ENCODE peak calls at places on chromosomes 5 and 9, in six cellular contexts. W is GM23248, B is OCI-LY7, S is IMR-90, C is neuronal stem cell, D is MM.1S. O is an unnamed sample.

GRCh38 chr9:116355153-116355827 is 201.7 kb downstream of the PAPPA start:
- DNase-seq in W (peak; percentile 49), B (no peak), S (peak; percentile 28), C (no peak), D (no peak), O (peak; percentile 11)

GRCh38 chr5:32315221-32316014 is 2.7 kb upstream of the MTMR12 start:
- DNase-seq in W (no peak), B (no peak), S (no peak), C (no peak), D (no peak), O (no peak)

GRCh38 chr5:52989781-52990530 is 804 bp downstream of the ITGA2 start:
- DNase-seq in W (peak; percentile 81), B (no peak), S (peak; percentile 60), C (peak; percentile 14), D (peak; percentile 39), O (no peak)

GRCh38 chr9:83012578-83013260 is 50.2 kb downstream of the RASEF start:
- DNase-seq in W (peak; percentile 47), B (no peak), S (no peak), C (no peak), D (no peak), O (no peak)

GRCh38 chr5:10653033-10653432 is 89.2 kb downstream of the ANKRD33B start:
- DNase-seq in W (no peak), B (no peak), S (peak; percentile 35), C (no peak), D (no peak), O (no peak)

GRCh38 chr9:28848671-28849070 is 1275.4 kb upstream of the C9orf72 start:
- DNase-seq in W (no peak), B (no peak), S (no peak), C (no peak), D (no peak), O (no peak)

GRCh38 chr9:23232831-23233230 is 593.2 kb downstream of the ELAVL2 start:
- DNase-seq in W (no peak), B (no peak), S (no peak), C (no peak), D (no peak), O (no peak)

GRCh38 chr9:101458955-101459631 is 23.5 kb upstream of the ALDOB start:
- DNase-seq in W (peak; percentile 80), B (peak; percentile 66), S (peak; percentile 83), C (peak; percentile 38), D (peak; percentile 85), O (peak; percentile 68)

GRCh38 chr5:150513375-150514309 is 5.7 kb downstream of the NDST1 start:
- DNase-seq in W (peak; percentile 32), B (no peak), S (no peak), C (no peak), D (no peak), O (no peak)

GRCh38 chr5:132773601-132774355 is 3.3 kb downstream of the SEPTIN8 start:
- DNase-seq in W (no peak), B (no peak), S (no peak), C (no peak), D (no peak), O (no peak)

GRCh38 chr5:82406200-82406773 is 128.1 kb upstream of the RPS23 start:
- DNase-seq in W (peak; percentile 77), B (no peak), S (peak; percentile 68), C (no peak), D (no peak), O (peak; percentile 100)

GRCh38 chr5:151682751-151683331 is 3.9 kb downstream of the SPARC start:
- DNase-seq in W (peak; percentile 81), B (no peak), S (peak; percentile 43), C (no peak), D (no peak), O (peak; percentile 65)

GRCh38 chr9:93549636-93550035 is 26.7 kb upstream of the PHF2 start:
- DNase-seq in W (no peak), B (no peak), S (no peak), C (no peak), D (no peak), O (no peak)

GRCh38 chr9:1200847-1201251 is 150.7 kb downstream of the DMRT2 start:
- DNase-seq in W (peak; percentile 52), B (no peak), S (no peak), C (no peak), D (no peak), O (no peak)

GRCh38 chr5:134141346-134142050 is 27.0 kb downstream of the TCF7 start:
- DNase-seq in W (peak; percentile 46), B (no peak), S (no peak), C (no peak), D (no peak), O (peak; percentile 19)

GRCh38 chr5:107954254-107954653 is 283.5 kb upstream of the EFNA5 start:
- DNase-seq in W (peak; percentile 12), B (no peak), S (no peak), C (no peak), D (no peak), O (no peak)

GRCh38 chr9:135641745-135642144 is 2.4 kb upstream of the GLT6D1 start:
- DNase-seq in W (no peak), B (no peak), S (peak; percentile 8), C (no peak), D (no peak), O (no peak)

GRCh38 chr9:123696476-123696875 is 233.4 kb downstream of the DENND1A start:
- DNase-seq in W (peak; percentile 33), B (no peak), S (peak; percentile 32), C (no peak), D (no peak), O (no peak)

GRCh38 chr9:99150456-99151171 is 45.7 kb downstream of the TGFBR1 start:
- DNase-seq in W (no peak), B (no peak), S (no peak), C (no peak), D (no peak), O (no peak)

GRCh38 chr5:115379622-115380344 is 83.3 kb upstream of the CCDC112 start:
- DNase-seq in W (no peak), B (no peak), S (no peak), C (no peak), D (peak; percentile 93), O (peak; percentile 83)

GRCh38 chr5:68354315-68354714 is 138.8 kb downstream of the PIK3R1 start:
- DNase-seq in W (no peak), B (no peak), S (no peak), C (no peak), D (no peak), O (no peak)

GRCh38 chr5:54063817-54064216 is 246.6 kb downstream of the ARL15 start:
- DNase-seq in W (peak; percentile 84), B (no peak), S (peak; percentile 89), C (no peak), D (no peak), O (no peak)

GRCh38 chr5:65034029-65034781 is 265.5 kb downstream of the CWC27 start:
- DNase-seq in W (peak; percentile 28), B (peak; percentile 72), S (no peak), C (no peak), D (no peak), O (no peak)

GRCh38 chr5:172910828-172911627 is 48.2 kb upstream of the RPL26L1 start:
- DNase-seq in W (peak; percentile 95), B (peak; percentile 35), S (peak; percentile 96), C (no peak), D (no peak), O (peak; percentile 36)

GRCh38 chr5:12323637-12324229 is 419.5 kb upstream of the CTNND2 start:
- DNase-seq in W (no peak), B (no peak), S (no peak), C (no peak), D (no peak), O (no peak)

GRCh38 chr9:126777733-126778132 is 27.1 kb upstream of the ZBTB43 start:
- DNase-seq in W (no peak), B (no peak), S (no peak), C (no peak), D (no peak), O (peak; percentile 21)

GRCh38 chr9:14958989-14959388 is 48.8 kb upstream of the FREM1 start:
- DNase-seq in W (no peak), B (no peak), S (no peak), C (no peak), D (no peak), O (no peak)
- H3K4me3 ChIP-seq in W (no peak overlapping the region), B (no peak overlapping the region), S (no peak overlapping the region), C (no peak overlapping the region), D (no peak overlapping the region), O (no peak overlapping the region)

GRCh38 chr5:154607746-154608145 is 129.7 kb upstream of the HAND1 start:
- DNase-seq in W (no peak), B (no peak), S (no peak), C (no peak), D (no peak), O (no peak)
- H3K4me2 ChIP-seq in W (no peak overlapping the region), B (no peak overlapping the region), S (no peak overlapping the region), C (no peak overlapping the region), D (no peak overlapping the region), O (no peak overlapping the region)

GRCh38 chr9:121568541-121569265 is 69.1 kb upstream of the GGTA1 start:
- DNase-seq in W (peak; percentile 64), B (no peak), S (peak; percentile 24), C (no peak), D (no peak), O (no peak)
- H3K4me3 ChIP-seq in W (no peak overlapping the region), B (no peak overlapping the region), S (no peak overlapping the region), C (no peak overlapping the region), D (no peak overlapping the region), O (no peak overlapping the region)

GRCh38 chr5:145936401-145937131 is at the start of gene SH3RF2:
- DNase-seq in W (peak; percentile 80), B (no peak), S (peak; percentile 73), C (peak; percentile 78), D (no peak), O (peak; percentile 85)
- H3K4me2 ChIP-seq in W (peak within 1 kb of the TSS; percentile 80), B (no peak within 1 kb of the TSS), S (peak within 1 kb of the TSS; percentile 74), C (peak within 1 kb of the TSS; percentile 67), D (no peak within 1 kb of the TSS), O (peak within 1 kb of the TSS; percentile 96)

GRCh38 chr5:5351288-5352089 is 71.0 kb upstream of the ICE1 start:
- DNase-seq in W (no peak), B (no peak), S (no peak), C (peak; percentile 12), D (no peak), O (peak; percentile 34)

GRCh38 chr5:5348576-5348975 is 73.9 kb upstream of the ICE1 start:
- DNase-seq in W (no peak), B (no peak), S (no peak), C (no peak), D (no peak), O (no peak)

GRCh38 chr5:5350101-5350500 is 72.4 kb upstream of the ICE1 start:
- DNase-seq in W (peak; percentile 17), B (no peak), S (no peak), C (no peak), D (no peak), O (no peak)

GRCh38 chr5:5347442-5347841 is 75.0 kb upstream of the ICE1 start:
- DNase-seq in W (no peak), B (no peak), S (no peak), C (no peak), D (no peak), O (no peak)

GRCh38 chr5:5348135-5348534 is 74.3 kb upstream of the ICE1 start:
- DNase-seq in W (no peak), B (no peak), S (no peak), C (no peak), D (no peak), O (no peak)
- H3K4me3 ChIP-seq in W (no peak overlapping the region), B (no peak overlapping the region), S (no peak overlapping the region), C (no peak overlapping the region), D (no peak overlapping the region), O (no peak overlapping the region)